ENCODE peak calls at places on chromosomes 12 and 14, in seven cellular contexts. W, X, F, J, U, B and E are unnamed samples.
A peak's percentile ranks its signal among the peaks of the same experiment; 100 is the strongest.

GRCh38 chr14:38108681-38109080 is 99.0 kb upstream of the SSTR1 start:
- DNase-seq in W (no peak), X (peak; percentile 17), F (peak; percentile 27), J (peak; percentile 84), U (no peak), B (no peak), E (no peak)

GRCh38 chr12:80161612-80162011 is 62.3 kb downstream of the OTOGL start:
- DNase-seq in W (no peak), X (peak; percentile 37), F (peak; percentile 6), J (no peak), U (no peak), B (no peak), E (no peak)

GRCh38 chr12:84741727-84742126 is 170.9 kb downstream of the SLC6A15 start:
- DNase-seq in W (no peak), X (no peak), F (no peak), J (no peak), U (no peak), B (no peak), E (no peak)

GRCh38 chr14:68539311-68539737 is 253.5 kb downstream of the ZFP36L1 start:
- DNase-seq in W (no peak), X (no peak), F (no peak), J (no peak), U (peak; percentile 69), B (no peak), E (no peak)

GRCh38 chr12:42162198-42162597 is 17.5 kb upstream of the GXYLT1 start:
- DNase-seq in W (no peak), X (peak; percentile 23), F (no peak), J (peak; percentile 43), U (no peak), B (no peak), E (no peak)

GRCh38 chr12:109461049-109461845 is 15.9 kb downstream of the KCTD10 start:
- DNase-seq in W (no peak), X (peak; percentile 64), F (peak; percentile 55), J (peak; percentile 84), U (peak; percentile 73), B (no peak), E (no peak)

GRCh38 chr14:91317381-91318313 is 73.1 kb upstream of the GPR68 start:
- DNase-seq in W (peak; percentile 74), X (no peak), F (no peak), J (no peak), U (no peak), B (no peak), E (peak; percentile 71)

GRCh38 chr14:73476451-73476905 is 14.3 kb upstream of the RIOX1 start:
- DNase-seq in W (no peak), X (peak; percentile 22), F (no peak), J (peak; percentile 25), U (peak; percentile 69), B (no peak), E (no peak)

GRCh38 chr12:50103767-50104321 is at the start of gene GPD1:
- DNase-seq in W (no peak), X (peak; percentile 61), F (peak; percentile 78), J (no peak), U (peak; percentile 85), B (peak; percentile 65), E (no peak)

GRCh38 chr14:61281186-61281676 is at the start of gene TMEM30B:
- DNase-seq in W (peak; percentile 15), X (no peak), F (no peak), J (no peak), U (no peak), B (no peak), E (peak; percentile 31)

GRCh38 chr12:25051583-25052190 is 102.8 kb upstream of the BCAT1 start:
- DNase-seq in W (peak; percentile 23), X (no peak), F (no peak), J (no peak), U (no peak), B (no peak), E (peak; percentile 66)

GRCh38 chr14:59120931-59121330 is 67.5 kb upstream of the DAAM1 start:
- DNase-seq in W (no peak), X (no peak), F (no peak), J (no peak), U (no peak), B (no peak), E (no peak)

GRCh38 chr14:51828017-51828797 is 32.2 kb upstream of the GNG2 start:
- DNase-seq in W (peak; percentile 40), X (peak; percentile 46), F (peak; percentile 56), J (peak; percentile 61), U (peak; percentile 17), B (no peak), E (peak; percentile 38)

GRCh38 chr12:47039756-47040155 is 39.7 kb upstream of the PCED1B start:
- DNase-seq in W (no peak), X (no peak), F (no peak), J (no peak), U (no peak), B (no peak), E (no peak)

GRCh38 chr14:68794130-68794855 is 1.4 kb upstream of the ZFP36L1 start:
- DNase-seq in W (peak; percentile 77), X (peak; percentile 96), F (peak; percentile 88), J (peak; percentile 95), U (peak; percentile 62), B (no peak), E (peak; percentile 67)

GRCh38 chr14:86296173-86296572 is 766.2 kb downstream of the FLRT2 start:
- DNase-seq in W (no peak), X (peak; percentile 1), F (peak; percentile 3), J (no peak), U (peak; percentile 33), B (peak; percentile 78), E (no peak)

GRCh38 chr14:23881292-23881691 is 72.3 kb upstream of the DHRS4 start:
- DNase-seq in W (no peak), X (no peak), F (peak; percentile 9), J (no peak), U (peak; percentile 17), B (no peak), E (no peak)

GRCh38 chr12:124633269-124633953 is 66.0 kb upstream of the NCOR2 start:
- DNase-seq in W (no peak), X (peak; percentile 78), F (no peak), J (peak; percentile 64), U (no peak), B (no peak), E (no peak)